ENCODE peak calls at places on chromosomes 2 and 18, in seven cellular contexts. One of them, this sample, is unnamed.
A peak's percentile ranks its signal among the peaks of the same experiment; 100 is the strongest.

GRCh38 chr18:36149514-36150289 is 20.0 kb downstream of the ELP2 start:
- DNase-seq in H9: no peak
- DNase-seq in K562: no peak
- DNase-seq in IMR-90: no peak
- DNase-seq in astrocyte: no peak
- DNase-seq in PC-9: no peak
- DNase-seq in GM23338: no peak
- DNase-seq in this sample: no peak

GRCh38 chr18:29311580-29311979 is 1134.7 kb upstream of the CDH2 start:
- DNase-seq in PC-9: no peak
- DNase-seq in GM23338: no peak
- DNase-seq in astrocyte: no peak
- DNase-seq in H9: no peak
- DNase-seq in IMR-90: no peak
- DNase-seq in K562: no peak
- DNase-seq in this sample: no peak

GRCh38 chr2:177758591-177759371 is 313.8 kb downstream of the PDE11A start:
- DNase-seq in astrocyte: peak; percentile 31
- DNase-seq in H9: peak; percentile 56
- DNase-seq in PC-9: no peak
- DNase-seq in GM23338: peak; percentile 82
- DNase-seq in IMR-90: peak; percentile 42
- DNase-seq in K562: peak; percentile 45
- DNase-seq in this sample: peak; percentile 59

GRCh38 chr2:134774786-134775641 is 56.2 kb upstream of the TMEM163 start:
- DNase-seq in K562: no peak
- DNase-seq in PC-9: peak; percentile 70
- DNase-seq in H9: no peak
- DNase-seq in IMR-90: no peak
- DNase-seq in GM23338: no peak
- DNase-seq in astrocyte: no peak
- DNase-seq in this sample: peak; percentile 80

GRCh38 chr2:188292446-188293239 is 969 bp downstream of the GULP1 start:
- DNase-seq in IMR-90: peak; percentile 86
- DNase-seq in K562: peak; percentile 41
- DNase-seq in astrocyte: peak; percentile 86
- DNase-seq in GM23338: peak; percentile 90
- DNase-seq in H9: peak; percentile 86
- DNase-seq in PC-9: peak; percentile 79
- DNase-seq in this sample: peak; percentile 86

GRCh38 chr2:176072951-176073904 is 10.5 kb downstream of the EVX2 start:
- DNase-seq in PC-9: no peak
- DNase-seq in K562: no peak
- DNase-seq in astrocyte: no peak
- DNase-seq in IMR-90: no peak
- DNase-seq in GM23338: peak; percentile 49
- DNase-seq in H9: peak; percentile 39
- DNase-seq in this sample: no peak

GRCh38 chr2:175126661-175127060 is 41.3 kb downstream of the ATF2 start:
- DNase-seq in H9: no peak
- DNase-seq in GM23338: no peak
- DNase-seq in astrocyte: no peak
- DNase-seq in K562: no peak
- DNase-seq in PC-9: no peak
- DNase-seq in IMR-90: no peak
- DNase-seq in this sample: no peak

GRCh38 chr2:233439191-233439590 is 84.9 kb downstream of the DGKD start:
- DNase-seq in IMR-90: no peak
- DNase-seq in K562: no peak
- DNase-seq in GM23338: no peak
- DNase-seq in H9: no peak
- DNase-seq in PC-9: no peak
- DNase-seq in astrocyte: peak; percentile 34
- DNase-seq in this sample: peak; percentile 32

GRCh38 chr2:233074106-233074505 is 14.0 kb downstream of the INPP5D start:
- DNase-seq in IMR-90: no peak
- DNase-seq in astrocyte: no peak
- DNase-seq in PC-9: no peak
- DNase-seq in H9: no peak
- DNase-seq in K562: no peak
- DNase-seq in GM23338: peak; percentile 55
- DNase-seq in this sample: no peak

GRCh38 chr2:43426305-43427031 is 169.4 kb downstream of the THADA start:
- DNase-seq in K562: peak; percentile 82
- DNase-seq in astrocyte: peak; percentile 99
- DNase-seq in IMR-90: peak; percentile 98
- DNase-seq in H9: no peak
- DNase-seq in GM23338: no peak
- DNase-seq in PC-9: peak; percentile 100
- DNase-seq in this sample: peak; percentile 98

DNA sequence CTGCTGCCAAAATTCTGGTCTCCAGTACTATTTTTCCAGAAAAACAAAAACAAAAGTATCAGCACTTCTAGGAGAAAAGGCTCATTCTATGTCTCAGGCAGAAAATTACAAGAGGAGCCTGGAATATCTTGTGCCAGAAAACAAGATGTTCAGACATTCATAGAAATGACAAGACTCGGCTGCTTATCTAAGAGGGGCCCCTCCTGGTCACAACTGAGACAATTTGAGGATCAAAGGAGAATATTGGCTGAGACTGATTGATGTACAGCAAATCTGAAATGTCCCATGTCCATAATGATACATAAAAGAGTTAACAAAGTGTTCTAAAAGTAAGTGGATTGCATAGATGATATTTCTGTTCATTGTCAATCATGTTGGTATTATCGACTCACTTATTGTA is 2.4 kb upstream of the RPS7 start:
- DNase-seq in PC-9: no peak
- DNase-seq in H9: no peak
- DNase-seq in astrocyte: no peak
- DNase-seq in K562: no peak
- DNase-seq in IMR-90: no peak
- DNase-seq in GM23338: no peak
- DNase-seq in this sample: no peak
- H3K4me2 ChIP-seq in PC-9: no peak overlapping the region
- H3K4me2 ChIP-seq in H9: no peak overlapping the region
- H3K4me2 ChIP-seq in astrocyte: no peak overlapping the region
- H3K4me2 ChIP-seq in K562: no peak overlapping the region
- H3K4me2 ChIP-seq in IMR-90: no peak overlapping the region
- H3K4me2 ChIP-seq in GM23338: no peak overlapping the region
- H3K4me2 ChIP-seq in this sample: peak overlapping the region; percentile 35

GRCh38 chr2:190468814-190469569 is 60.8 kb downstream of the MFSD6 start:
- DNase-seq in H9: no peak
- DNase-seq in K562: peak; percentile 68
- DNase-seq in astrocyte: peak; percentile 93
- DNase-seq in PC-9: peak; percentile 68
- DNase-seq in IMR-90: peak; percentile 99
- DNase-seq in GM23338: no peak
- DNase-seq in this sample: peak; percentile 98

GRCh38 chr2:190465060-190465459 is 56.9 kb downstream of the MFSD6 start:
- DNase-seq in K562: no peak
- DNase-seq in GM23338: no peak
- DNase-seq in IMR-90: no peak
- DNase-seq in H9: no peak
- DNase-seq in PC-9: no peak
- DNase-seq in astrocyte: no peak
- DNase-seq in this sample: no peak

GRCh38 chr2:190469770-190470169 is 61.6 kb downstream of the MFSD6 start:
- DNase-seq in IMR-90: peak; percentile 55
- DNase-seq in astrocyte: peak; percentile 72
- DNase-seq in K562: peak; percentile 17
- DNase-seq in H9: no peak
- DNase-seq in GM23338: no peak
- DNase-seq in PC-9: peak; percentile 64
- DNase-seq in this sample: peak; percentile 73

GRCh38 chr2:190467575-190468083 is 59.5 kb downstream of the MFSD6 start:
- DNase-seq in astrocyte: peak; percentile 27
- DNase-seq in K562: no peak
- DNase-seq in PC-9: no peak
- DNase-seq in H9: no peak
- DNase-seq in IMR-90: peak; percentile 23
- DNase-seq in GM23338: no peak
- DNase-seq in this sample: no peak

GRCh38 chr2:190466819-190467444 is 58.8 kb downstream of the MFSD6 start:
- DNase-seq in GM23338: no peak
- DNase-seq in H9: no peak
- DNase-seq in IMR-90: peak; percentile 25
- DNase-seq in K562: no peak
- DNase-seq in PC-9: no peak
- DNase-seq in astrocyte: no peak
- DNase-seq in this sample: peak; percentile 7
- H3K4me2 ChIP-seq in GM23338: no peak overlapping the region
- H3K4me2 ChIP-seq in H9: no peak overlapping the region
- H3K4me2 ChIP-seq in IMR-90: no peak overlapping the region
- H3K4me2 ChIP-seq in K562: no peak overlapping the region
- H3K4me2 ChIP-seq in PC-9: no peak overlapping the region
- H3K4me2 ChIP-seq in astrocyte: no peak overlapping the region
- H3K4me2 ChIP-seq in this sample: no peak overlapping the region

DNA sequence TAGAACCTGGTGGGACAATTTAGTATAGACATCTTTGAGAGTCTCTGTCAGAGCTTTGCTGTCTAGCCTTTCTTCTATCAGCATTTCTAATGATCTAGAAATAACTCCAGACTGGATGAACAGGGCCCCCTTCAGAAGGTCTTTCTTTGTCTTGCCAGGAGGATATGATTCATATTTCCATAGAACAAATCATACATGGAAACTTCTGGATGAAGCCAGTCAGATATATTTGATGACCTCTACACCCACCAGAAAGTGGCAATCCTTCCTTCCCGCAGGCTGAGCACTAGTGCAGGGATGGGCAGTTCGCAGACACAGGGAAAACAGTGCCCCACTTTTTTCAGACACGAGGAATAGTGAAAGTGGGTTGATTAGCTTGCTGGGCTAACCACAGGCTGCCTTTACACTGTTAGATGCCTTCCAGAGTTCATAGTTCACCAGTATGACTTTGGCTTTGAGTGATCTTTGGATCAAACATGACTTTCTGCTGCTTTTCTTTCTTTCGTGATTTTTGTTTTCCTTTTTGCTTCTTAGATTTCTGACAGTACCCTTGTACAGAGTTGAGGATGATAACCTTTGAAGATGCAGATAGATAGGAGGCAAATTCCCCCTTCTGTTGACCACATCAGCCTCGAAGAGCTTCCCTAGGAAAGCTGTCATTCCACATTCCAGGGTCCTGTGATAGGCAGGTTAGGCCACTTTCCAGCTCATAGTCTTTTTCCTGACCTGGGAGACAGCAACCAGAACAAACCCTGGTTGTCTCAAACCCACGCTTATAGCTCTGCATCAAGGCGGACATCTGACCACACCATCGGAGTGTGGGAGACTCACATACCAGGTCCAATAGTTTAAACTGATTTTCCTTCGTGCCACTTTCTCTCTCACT is 237.0 kb downstream of the ZNF407 start:
- DNase-seq in IMR-90: peak; percentile 11
- DNase-seq in PC-9: peak; percentile 70
- DNase-seq in astrocyte: no peak
- DNase-seq in K562: no peak
- DNase-seq in H9: no peak
- DNase-seq in GM23338: peak; percentile 28
- DNase-seq in this sample: peak; percentile 48
- H3K4me2 ChIP-seq in IMR-90: no peak overlapping the region
- H3K4me2 ChIP-seq in PC-9: peak overlapping the region; percentile 16
- H3K4me2 ChIP-seq in astrocyte: no peak overlapping the region
- H3K4me2 ChIP-seq in K562: no peak overlapping the region
- H3K4me2 ChIP-seq in H9: no peak overlapping the region
- H3K4me2 ChIP-seq in GM23338: no peak overlapping the region
- H3K4me2 ChIP-seq in this sample: no peak overlapping the region

GRCh38 chr18:12491611-12492435 is 84.1 kb downstream of the PRELID3A start:
- DNase-seq in H9: no peak
- DNase-seq in astrocyte: no peak
- DNase-seq in GM23338: no peak
- DNase-seq in K562: peak; percentile 63
- DNase-seq in IMR-90: no peak
- DNase-seq in PC-9: no peak
- DNase-seq in this sample: no peak
- H3K4me2 ChIP-seq in H9: no peak overlapping the region
- H3K4me2 ChIP-seq in astrocyte: no peak overlapping the region
- H3K4me2 ChIP-seq in GM23338: no peak overlapping the region
- H3K4me2 ChIP-seq in K562: peak overlapping the region; percentile 66
- H3K4me2 ChIP-seq in IMR-90: no peak overlapping the region
- H3K4me2 ChIP-seq in PC-9: no peak overlapping the region
- H3K4me2 ChIP-seq in this sample: no peak overlapping the region

DNA sequence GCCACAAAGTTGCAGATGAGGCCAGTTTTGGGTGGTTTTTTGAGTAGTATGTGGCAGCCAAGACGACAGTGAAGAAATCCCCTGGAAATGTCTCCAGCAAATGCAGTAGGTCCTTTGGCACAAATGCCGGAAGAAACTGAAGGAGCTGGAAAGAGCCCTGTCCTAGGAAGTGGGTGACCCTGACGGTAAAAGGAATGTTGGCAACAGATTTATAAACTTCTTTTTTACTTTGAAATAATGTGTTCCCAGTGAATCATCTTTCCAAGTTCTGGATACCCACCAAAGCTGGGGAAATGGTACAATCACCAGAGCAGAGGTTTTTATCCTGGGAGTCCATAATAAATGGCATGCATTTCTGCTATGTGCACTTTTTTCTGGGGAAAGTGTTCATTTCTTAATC is 112.9 kb downstream of the CSRNP3 start:
- DNase-seq in K562: no peak
- DNase-seq in GM23338: no peak
- DNase-seq in astrocyte: peak; percentile 74
- DNase-seq in H9: no peak
- DNase-seq in IMR-90: no peak
- DNase-seq in PC-9: no peak
- DNase-seq in this sample: peak; percentile 79
- H3K4me2 ChIP-seq in K562: no peak overlapping the region
- H3K4me2 ChIP-seq in GM23338: no peak overlapping the region
- H3K4me2 ChIP-seq in astrocyte: peak overlapping the region; percentile 15
- H3K4me2 ChIP-seq in H9: no peak overlapping the region
- H3K4me2 ChIP-seq in IMR-90: no peak overlapping the region
- H3K4me2 ChIP-seq in PC-9: no peak overlapping the region
- H3K4me2 ChIP-seq in this sample: peak overlapping the region; percentile 2